ENCODE peak calls at places on chromosome 10, in seven cellular contexts. One of them, this sample, is unnamed.
A peak's percentile ranks its signal among the peaks of the same experiment; 100 is the strongest.

GRCh38 chr10:35690534-35690933 is 48.4 kb upstream of the FZD8 start:
- DNase-seq in uterus: no peak
- DNase-seq in NB4: no peak
- DNase-seq in WERI-Rb-1: no peak
- DNase-seq in fibroblast of the aortic adventitia: no peak
- DNase-seq in pancreas: no peak
- DNase-seq in brain microvascular endothelial cell: no peak
- DNase-seq in this sample: no peak

GRCh38 chr10:21849624-21850023 is 153.9 kb downstream of the DNAJC1 start:
- DNase-seq in uterus: no peak
- DNase-seq in brain microvascular endothelial cell: no peak
- DNase-seq in NB4: no peak
- DNase-seq in pancreas: no peak
- DNase-seq in WERI-Rb-1: no peak
- DNase-seq in fibroblast of the aortic adventitia: no peak
- DNase-seq in this sample: no peak

GRCh38 chr10:120598377-120598776 is 141.3 kb downstream of the PLPP4 start:
- DNase-seq in brain microvascular endothelial cell: no peak
- DNase-seq in pancreas: no peak
- DNase-seq in NB4: no peak
- DNase-seq in fibroblast of the aortic adventitia: no peak
- DNase-seq in WERI-Rb-1: peak; percentile 89
- DNase-seq in uterus: no peak
- DNase-seq in this sample: no peak

GRCh38 chr10:36412942-36413341 is 712.5 kb upstream of the ANKRD30A start:
- DNase-seq in NB4: no peak
- DNase-seq in pancreas: no peak
- DNase-seq in WERI-Rb-1: no peak
- DNase-seq in uterus: no peak
- DNase-seq in brain microvascular endothelial cell: no peak
- DNase-seq in fibroblast of the aortic adventitia: no peak
- DNase-seq in this sample: no peak

GRCh38 chr10:17199351-17199804 is 2.1 kb downstream of the TRDMT1 start:
- DNase-seq in NB4: no peak
- DNase-seq in uterus: no peak
- DNase-seq in pancreas: no peak
- DNase-seq in WERI-Rb-1: no peak
- DNase-seq in fibroblast of the aortic adventitia: peak; percentile 73
- DNase-seq in brain microvascular endothelial cell: peak; percentile 14
- DNase-seq in this sample: no peak

GRCh38 chr10:6918305-6918704 is 338.2 kb upstream of the PRKCQ start:
- DNase-seq in uterus: no peak
- DNase-seq in pancreas: no peak
- DNase-seq in brain microvascular endothelial cell: peak; percentile 8
- DNase-seq in fibroblast of the aortic adventitia: no peak
- DNase-seq in NB4: peak; percentile 79
- DNase-seq in WERI-Rb-1: peak; percentile 6
- DNase-seq in this sample: no peak

GRCh38 chr10:78473016-78473415 is 439.4 kb downstream of the RPS24 start:
- DNase-seq in fibroblast of the aortic adventitia: no peak
- DNase-seq in brain microvascular endothelial cell: no peak
- DNase-seq in NB4: no peak
- DNase-seq in WERI-Rb-1: no peak
- DNase-seq in uterus: no peak
- DNase-seq in pancreas: no peak
- DNase-seq in this sample: no peak

GRCh38 chr10:63707254-63707910 is 186.2 kb downstream of the REEP3 start:
- DNase-seq in fibroblast of the aortic adventitia: peak; percentile 99
- DNase-seq in pancreas: no peak
- DNase-seq in brain microvascular endothelial cell: peak; percentile 97
- DNase-seq in uterus: peak; percentile 79
- DNase-seq in NB4: peak; percentile 88
- DNase-seq in WERI-Rb-1: no peak
- DNase-seq in this sample: peak; percentile 96

GRCh38 chr10:132608511-132609195 is 71.1 kb downstream of the INPP5A start:
- DNase-seq in uterus: no peak
- DNase-seq in brain microvascular endothelial cell: no peak
- DNase-seq in pancreas: no peak
- DNase-seq in WERI-Rb-1: no peak
- DNase-seq in fibroblast of the aortic adventitia: no peak
- DNase-seq in NB4: no peak
- DNase-seq in this sample: no peak

GRCh38 chr10:132904169-132904813 is 38.1 kb downstream of the CFAP46 start:
- DNase-seq in fibroblast of the aortic adventitia: peak; percentile 21
- DNase-seq in pancreas: peak; percentile 64
- DNase-seq in brain microvascular endothelial cell: no peak
- DNase-seq in NB4: peak; percentile 64
- DNase-seq in uterus: no peak
- DNase-seq in WERI-Rb-1: peak; percentile 72
- DNase-seq in this sample: no peak

GRCh38 chr10:93757766-93758509 is at the start of gene LGI1:
- DNase-seq in pancreas: no peak
- DNase-seq in brain microvascular endothelial cell: no peak
- DNase-seq in fibroblast of the aortic adventitia: peak; percentile 42
- DNase-seq in WERI-Rb-1: no peak
- DNase-seq in NB4: no peak
- DNase-seq in uterus: no peak
- DNase-seq in this sample: no peak

GRCh38 chr10:132546567-132547420 is 9.2 kb downstream of the INPP5A start:
- DNase-seq in NB4: no peak
- DNase-seq in fibroblast of the aortic adventitia: no peak
- DNase-seq in WERI-Rb-1: no peak
- DNase-seq in pancreas: peak; percentile 76
- DNase-seq in brain microvascular endothelial cell: no peak
- DNase-seq in uterus: peak; percentile 26
- DNase-seq in this sample: no peak

GRCh38 chr10:125521721-125522680 is 161.0 kb downstream of the TEX36 start:
- DNase-seq in WERI-Rb-1: peak; percentile 50
- DNase-seq in brain microvascular endothelial cell: no peak
- DNase-seq in pancreas: no peak
- DNase-seq in uterus: no peak
- DNase-seq in NB4: peak; percentile 69
- DNase-seq in fibroblast of the aortic adventitia: no peak
- DNase-seq in this sample: no peak

GRCh38 chr10:1255600-1255999 is 199.4 kb downstream of the WDR37 start:
- DNase-seq in fibroblast of the aortic adventitia: no peak
- DNase-seq in uterus: no peak
- DNase-seq in brain microvascular endothelial cell: no peak
- DNase-seq in pancreas: no peak
- DNase-seq in WERI-Rb-1: no peak
- DNase-seq in NB4: no peak
- DNase-seq in this sample: no peak

GRCh38 chr10:21172774-21173432 is 275.8 kb upstream of the NEBL start:
- DNase-seq in WERI-Rb-1: peak; percentile 9
- DNase-seq in NB4: no peak
- DNase-seq in pancreas: peak; percentile 76
- DNase-seq in brain microvascular endothelial cell: no peak
- DNase-seq in fibroblast of the aortic adventitia: no peak
- DNase-seq in uterus: no peak
- DNase-seq in this sample: no peak

GRCh38 chr10:12971001-12971788 is 30.3 kb downstream of the CCDC3 start:
- DNase-seq in uterus: no peak
- DNase-seq in pancreas: no peak
- DNase-seq in WERI-Rb-1: no peak
- DNase-seq in brain microvascular endothelial cell: no peak
- DNase-seq in fibroblast of the aortic adventitia: no peak
- DNase-seq in NB4: peak; percentile 83
- DNase-seq in this sample: no peak

GRCh38 chr10:122198631-122199030 is 72.5 kb upstream of the BTBD16 start:
- DNase-seq in NB4: no peak
- DNase-seq in fibroblast of the aortic adventitia: no peak
- DNase-seq in WERI-Rb-1: no peak
- DNase-seq in uterus: no peak
- DNase-seq in pancreas: no peak
- DNase-seq in brain microvascular endothelial cell: no peak
- DNase-seq in this sample: no peak

GRCh38 chr10:25666276-25666675 is 267.8 kb upstream of the MYO3A start:
- DNase-seq in pancreas: no peak
- DNase-seq in NB4: no peak
- DNase-seq in WERI-Rb-1: no peak
- DNase-seq in fibroblast of the aortic adventitia: no peak
- DNase-seq in uterus: no peak
- DNase-seq in brain microvascular endothelial cell: no peak
- DNase-seq in this sample: no peak

DNA sequence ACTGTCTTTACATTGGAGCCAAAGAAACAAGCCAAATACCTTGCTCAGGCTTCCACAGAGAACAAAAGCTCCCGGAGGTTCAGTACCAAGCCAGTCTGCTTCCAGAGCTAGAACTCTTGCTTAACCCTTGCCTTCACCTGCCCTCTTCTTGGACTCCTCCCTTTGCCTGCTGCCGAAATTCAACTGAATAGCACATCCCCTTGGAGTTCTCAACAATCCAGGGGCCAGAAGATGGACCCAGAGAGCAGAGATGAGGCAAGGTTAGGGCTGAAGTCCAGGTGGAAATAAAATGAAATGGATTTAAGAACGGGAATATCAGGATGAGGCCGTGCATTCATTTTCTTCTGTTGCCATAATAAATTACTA is 876 bp upstream of the PIK3AP1 start:
- DNase-seq in NB4: no peak
- DNase-seq in brain microvascular endothelial cell: no peak
- DNase-seq in fibroblast of the aortic adventitia: no peak
- DNase-seq in pancreas: no peak
- DNase-seq in WERI-Rb-1: peak; percentile 15
- DNase-seq in uterus: no peak
- DNase-seq in this sample: no peak
- H3K4me3 ChIP-seq in NB4: peak overlapping the region; percentile 38
- H3K4me3 ChIP-seq in brain microvascular endothelial cell: no peak overlapping the region
- H3K4me3 ChIP-seq in fibroblast of the aortic adventitia: no peak overlapping the region
- H3K4me3 ChIP-seq in pancreas: no peak overlapping the region
- H3K4me3 ChIP-seq in WERI-Rb-1: peak overlapping the region; percentile 73
- H3K4me3 ChIP-seq in uterus: no peak overlapping the region
- H3K4me3 ChIP-seq in this sample: no peak overlapping the region

GRCh38 chr10:31353574-31353973 is 34.6 kb downstream of the ZEB1 start:
- DNase-seq in fibroblast of the aortic adventitia: peak; percentile 60
- DNase-seq in brain microvascular endothelial cell: peak; percentile 43
- DNase-seq in NB4: peak; percentile 57
- DNase-seq in WERI-Rb-1: no peak
- DNase-seq in uterus: no peak
- DNase-seq in pancreas: no peak
- DNase-seq in this sample: no peak
- TF ChIP-seq CTCF in fibroblast of the aortic adventitia: peak; percentile 16
- TF ChIP-seq CTCF in brain microvascular endothelial cell: no peak
- TF ChIP-seq CTCF in NB4: no peak
- TF ChIP-seq CTCF in WERI-Rb-1: no peak
- TF ChIP-seq CTCF in uterus: no peak
- TF ChIP-seq CTCF in pancreas: no peak
- TF ChIP-seq CTCF in this sample: no peak

GRCh38 chr10:5710854-5711253 is 26.2 kb downstream of the TASOR2 start:
- DNase-seq in brain microvascular endothelial cell: no peak
- DNase-seq in pancreas: no peak
- DNase-seq in NB4: no peak
- DNase-seq in uterus: no peak
- DNase-seq in fibroblast of the aortic adventitia: peak; percentile 5
- DNase-seq in WERI-Rb-1: no peak
- DNase-seq in this sample: no peak
- H3K4me3 ChIP-seq in brain microvascular endothelial cell: no peak overlapping the region
- H3K4me3 ChIP-seq in pancreas: no peak overlapping the region
- H3K4me3 ChIP-seq in NB4: no peak overlapping the region
- H3K4me3 ChIP-seq in uterus: no peak overlapping the region
- H3K4me3 ChIP-seq in fibroblast of the aortic adventitia: no peak overlapping the region
- H3K4me3 ChIP-seq in WERI-Rb-1: no peak overlapping the region
- H3K4me3 ChIP-seq in this sample: no peak overlapping the region

GRCh38 chr10:113329121-113329596 is 223.7 kb upstream of the HABP2 start:
- DNase-seq in WERI-Rb-1: no peak
- DNase-seq in fibroblast of the aortic adventitia: peak; percentile 79
- DNase-seq in uterus: no peak
- DNase-seq in pancreas: no peak
- DNase-seq in NB4: no peak
- DNase-seq in brain microvascular endothelial cell: peak; percentile 72
- DNase-seq in this sample: peak; percentile 85

GRCh38 chr10:113320980-113321379 is 231.9 kb upstream of the HABP2 start:
- DNase-seq in pancreas: no peak
- DNase-seq in WERI-Rb-1: no peak
- DNase-seq in uterus: no peak
- DNase-seq in fibroblast of the aortic adventitia: no peak
- DNase-seq in brain microvascular endothelial cell: no peak
- DNase-seq in NB4: no peak
- DNase-seq in this sample: no peak

GRCh38 chr10:113322843-113323242 is 230.0 kb upstream of the HABP2 start:
- DNase-seq in pancreas: no peak
- DNase-seq in brain microvascular endothelial cell: no peak
- DNase-seq in WERI-Rb-1: no peak
- DNase-seq in fibroblast of the aortic adventitia: no peak
- DNase-seq in NB4: peak; percentile 11
- DNase-seq in uterus: no peak
- DNase-seq in this sample: no peak

GRCh38 chr10:113323985-113324384 is 228.9 kb upstream of the HABP2 start:
- DNase-seq in NB4: no peak
- DNase-seq in uterus: no peak
- DNase-seq in pancreas: no peak
- DNase-seq in WERI-Rb-1: no peak
- DNase-seq in fibroblast of the aortic adventitia: no peak
- DNase-seq in brain microvascular endothelial cell: no peak
- DNase-seq in this sample: no peak

DNA sequence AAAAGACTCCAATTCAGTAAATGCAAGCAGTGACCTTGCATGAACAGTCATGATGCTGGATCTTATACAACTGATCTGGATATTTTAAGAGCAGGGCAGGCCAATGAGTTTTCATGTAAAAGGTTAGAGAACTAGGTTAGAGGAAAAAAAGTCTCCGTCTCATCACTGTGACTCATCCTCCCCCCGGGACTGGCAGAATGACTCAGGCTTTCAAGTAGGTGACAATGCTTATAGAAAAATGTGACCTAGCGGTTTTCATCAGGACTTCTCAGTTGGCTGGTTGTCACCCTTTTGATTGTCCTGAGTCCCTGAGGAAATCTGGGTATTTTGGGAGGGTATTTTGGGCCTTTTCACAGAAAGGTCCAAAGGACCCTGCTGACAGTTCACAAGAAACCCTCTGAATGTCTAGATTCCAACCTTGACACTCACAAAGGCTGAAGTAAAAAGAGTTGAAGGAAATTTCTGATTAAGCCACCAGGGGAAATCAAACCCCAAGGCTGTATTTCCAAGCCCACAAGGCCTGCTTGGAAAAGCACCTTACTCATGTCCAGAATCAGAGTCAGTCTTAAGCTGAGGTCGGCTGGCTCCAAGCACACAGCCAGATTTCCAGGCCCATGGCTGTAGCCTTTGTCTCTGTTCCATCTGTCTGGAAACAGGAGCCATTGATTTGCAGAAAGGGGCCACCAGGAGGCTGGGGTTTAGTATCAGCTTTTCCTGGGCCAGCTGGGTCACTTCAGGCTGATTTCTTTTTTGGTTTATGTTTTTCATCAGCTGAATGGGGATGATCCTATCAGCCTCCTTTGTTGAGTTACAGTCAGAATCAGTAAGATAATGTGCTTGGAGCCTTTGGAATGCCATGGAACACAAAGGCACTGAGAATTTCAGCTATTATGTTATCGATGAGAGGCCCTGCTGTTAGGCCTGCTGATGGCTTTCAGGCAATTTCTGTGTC is 226.4 kb upstream of the HABP2 start:
- DNase-seq in pancreas: no peak
- DNase-seq in uterus: peak; percentile 52
- DNase-seq in NB4: peak; percentile 91
- DNase-seq in brain microvascular endothelial cell: peak; percentile 93
- DNase-seq in WERI-Rb-1: peak; percentile 85
- DNase-seq in fibroblast of the aortic adventitia: peak; percentile 81
- DNase-seq in this sample: peak; percentile 79
- TF ChIP-seq CTCF in pancreas: no peak
- TF ChIP-seq CTCF in uterus: no peak
- TF ChIP-seq CTCF in NB4: no peak
- TF ChIP-seq CTCF in brain microvascular endothelial cell: peak; percentile 59
- TF ChIP-seq CTCF in WERI-Rb-1: peak; percentile 21
- TF ChIP-seq CTCF in fibroblast of the aortic adventitia: peak; percentile 53
- TF ChIP-seq CTCF in this sample: peak; percentile 17

This sample was measured in AG04449.